ENCODE peak calls at places on chromosome 17, in four cellular contexts. A, H, B and W are unnamed samples.

GRCh38 chr17:40751065-40751464 is 4.1 kb downstream of the KRT25 start:
- DNase-seq in A (no peak), H (no peak), B (no peak), W (no peak)

GRCh38 chr17:60153606-60154355 is 4.0 kb downstream of the CA4 start:
- DNase-seq in A (no peak), H (no peak), B (no peak), W (no peak)

GRCh38 chr17:81841866-81842265 is 7.0 kb upstream of the PPP1R27 start:
- DNase-seq in A (no peak), H (no peak), B (no peak), W (no peak)

GRCh38 chr17:62597920-62598319 is 29.6 kb upstream of the MRC2 start:
- DNase-seq in A (no peak), H (no peak), B (peak; percentile 87), W (no peak)

GRCh38 chr17:57174591-57174990 is 81.7 kb upstream of the MSI2 start:
- DNase-seq in A (no peak), H (no peak), B (no peak), W (no peak)

GRCh38 chr17:66837883-66838665 is 3.2 kb downstream of the CACNG5 start:
- DNase-seq in A (no peak), H (no peak), B (no peak), W (no peak)

GRCh38 chr17:30296499-30297038 is 4.8 kb upstream of the BLMH start:
- DNase-seq in A (no peak), H (no peak), B (no peak), W (no peak)

GRCh38 chr17:69734656-69735055 is 320.2 kb downstream of the MAP2K6 start:
- DNase-seq in A (no peak), H (no peak), B (no peak), W (no peak)

GRCh38 chr17:30559656-30560055 is 82.4 kb downstream of the GOSR1 start:
- DNase-seq in A (no peak), H (no peak), B (no peak), W (no peak)

GRCh38 chr17:45293413-45294211 is 23.2 kb downstream of the MAP3K14 start:
- DNase-seq in A (no peak), H (no peak), B (peak; percentile 82), W (no peak)

GRCh38 chr17:68955181-68955841 is at the start of gene ABCA8:
- DNase-seq in A (no peak), H (no peak), B (peak; percentile 2), W (no peak)

GRCh38 chr17:81164464-81165245 is 652 bp upstream of the PVALEF start:
- DNase-seq in A (no peak), H (no peak), B (no peak), W (no peak)

GRCh38 chr17:59838196-59838911 is 54.4 kb downstream of the TUBD1 start:
- DNase-seq in A (no peak), H (no peak), B (no peak), W (peak; percentile 16)

GRCh38 chr17:81044764-81045589 is 10.0 kb downstream of the BAIAP2 start:
- DNase-seq in A (no peak), H (no peak), B (peak; percentile 33), W (peak; percentile 62)

GRCh38 chr17:40190197-40191021 is 13.1 kb downstream of the RAPGEFL1 start:
- DNase-seq in A (no peak), H (peak; percentile 26), B (no peak), W (peak; percentile 61)

GRCh38 chr17:39722965-39723848 is 7.1 kb downstream of the MIEN1 start:
- DNase-seq in A (no peak), H (no peak), B (no peak), W (no peak)

GRCh38 chr17:48149174-48150106 is 41.9 kb downstream of the SNX11 start:
- DNase-seq in A (no peak), H (no peak), B (no peak), W (peak; percentile 16)

GRCh38 chr17:21381076-21381706 is 5.0 kb downstream of the KCNJ12 start:
- DNase-seq in A (no peak), H (no peak), B (no peak), W (no peak)

GRCh38 chr17:43720311-43721060 is 38.1 kb downstream of the SOST start:
- DNase-seq in A (peak; percentile 73), H (peak; percentile 63), B (no peak), W (peak; percentile 54)

GRCh38 chr17:61904094-61904710 is 23.6 kb downstream of the INTS2 start:
- DNase-seq in A (peak; percentile 3), H (no peak), B (no peak), W (no peak)

GRCh38 chr17:71511266-71511995 is 609.4 kb upstream of the SOX9 start:
- DNase-seq in A (no peak), H (no peak), B (no peak), W (no peak)

GRCh38 chr17:38585056-38585804 is 20.5 kb downstream of the SRCIN1 start:
- DNase-seq in A (no peak), H (no peak), B (no peak), W (no peak)

GRCh38 chr17:81685108-81685507 is 1.3 kb downstream of the HGS start:
- DNase-seq in A (no peak), H (no peak), B (no peak), W (no peak)

GRCh38 chr17:3012926-3013581 is 50.4 kb downstream of the OR1D5 start:
- DNase-seq in A (peak; percentile 28), H (peak; percentile 42), B (peak; percentile 17), W (peak; percentile 75)

GRCh38 chr17:18102640-18103039 is 5.9 kb upstream of the MYO15A start:
- DNase-seq in A (no peak), H (no peak), B (no peak), W (no peak)

GRCh38 chr17:71117461-71117860 is 948.1 kb downstream of the KCNJ2 start:
- DNase-seq in A (no peak), H (no peak), B (no peak), W (no peak)

GRCh38 chr17:51036084-51036483 is 84.6 kb downstream of the SPAG9 start:
- DNase-seq in A (no peak), H (no peak), B (no peak), W (no peak)

GRCh38 chr17:16073845-16074244 is 74.2 kb downstream of the TTC19 start:
- DNase-seq in A (no peak), H (no peak), B (no peak), W (no peak)

GRCh38 chr17:40122944-40123810 is 1.4 kb downstream of the MSL1 start:
- DNase-seq in A (no peak), H (peak; percentile 57), B (no peak), W (peak; percentile 50)

DNA sequence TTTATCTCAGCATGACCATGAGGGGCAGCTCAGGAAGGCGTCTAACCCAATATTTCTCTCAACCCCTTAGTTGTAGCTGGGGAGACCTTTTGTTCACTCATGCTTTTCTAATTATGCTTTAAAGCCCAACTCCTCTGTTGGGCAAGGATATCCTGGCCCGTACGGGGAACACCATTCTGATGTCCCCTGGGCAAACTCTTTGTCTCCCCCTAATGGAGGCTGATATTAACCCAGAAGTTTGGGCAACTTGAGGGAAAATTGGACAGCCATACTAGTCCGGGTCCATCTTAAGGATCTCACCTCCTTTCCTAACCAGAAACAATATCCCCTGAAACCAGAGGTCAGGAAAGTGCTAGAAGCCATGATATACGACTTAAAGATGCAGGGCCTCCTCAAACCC is 143.7 kb upstream of the COX10 start:
- DNase-seq in A (no peak), H (no peak), B (no peak), W (no peak)
- TF ChIP-seq CTCF in A (no peak), H (no peak), B (peak; percentile 38), W (peak; percentile 33)

GRCh38 chr17:22411185-22411784 is 719.0 kb downstream of the KCNJ18 start:
- DNase-seq in A (no peak), H (no peak), B (no peak), W (no peak)

GRCh38 chr17:22410136-22410535 is 717.8 kb downstream of the KCNJ18 start:
- DNase-seq in A (no peak), H (no peak), B (no peak), W (no peak)

GRCh38 chr17:22409160-22409751 is 716.9 kb downstream of the KCNJ18 start:
- DNase-seq in A (no peak), H (no peak), B (no peak), W (no peak)
- TF ChIP-seq CTCF in A (no peak), H (no peak), B (no peak), W (no peak)

DNA sequence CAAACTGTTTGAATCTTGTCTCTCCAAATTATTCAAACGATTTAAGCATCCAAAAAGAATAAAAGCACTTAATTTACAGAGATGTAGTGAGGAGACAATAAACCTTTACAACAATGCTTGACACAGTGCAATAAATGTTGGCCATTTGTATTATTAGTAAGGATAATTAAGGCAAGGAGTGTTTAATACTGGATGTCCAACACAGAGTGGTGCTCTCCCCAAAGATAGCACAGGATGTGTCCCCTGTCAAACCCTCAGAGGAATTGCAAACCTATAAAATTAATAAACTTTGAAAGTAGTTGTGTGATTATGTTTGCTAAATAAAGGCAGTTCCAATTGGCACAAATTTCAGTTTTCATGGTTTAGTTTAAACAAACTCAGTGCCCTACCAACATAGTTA is 253.0 kb upstream of the AXIN2 start:
- DNase-seq in A (no peak), H (no peak), B (no peak), W (no peak)
- TF ChIP-seq CTCF in A (no peak), H (no peak), B (no peak), W (no peak)

GRCh38 chr17:73348018-73348823 is 36.4 kb upstream of the CDC42EP4 start:
- DNase-seq in A (no peak), H (no peak), B (no peak), W (no peak)
- TF ChIP-seq CTCF in A (no peak), H (no peak), B (no peak), W (no peak)

GRCh38 chr17:75238684-75239191 is 22.7 kb downstream of the GGA3 start:
- DNase-seq in A (peak; percentile 37), H (peak; percentile 51), B (no peak), W (peak; percentile 70)
- TF ChIP-seq CTCF in A (peak; percentile 86), H (peak; percentile 71), B (peak; percentile 93), W (peak; percentile 70)

GRCh38 chr17:28008526-28008925 is 34.0 kb upstream of the NLK start:
- DNase-seq in A (no peak), H (no peak), B (peak; percentile 46), W (peak; percentile 76)
- TF ChIP-seq CTCF in A (no peak), H (no peak), B (no peak), W (no peak)

GRCh38 chr17:54666559-54666958 is 234.1 kb upstream of the TOM1L1 start:
- DNase-seq in A (no peak), H (no peak), B (no peak), W (no peak)
- TF ChIP-seq CTCF in A (no peak), H (no peak), B (no peak), W (no peak)